ENCODE peak calls at places on chromosomes 6 and 20, in seven cellular contexts. Y is HepG2, W is SK-N-SH, N is GM12878, D is HCT116, O is K562, B is H1. I is an unnamed sample.

GRCh38 chr6:108633436-108633835 is 72.7 kb downstream of the FOXO3 start:
- DNase-seq in B (no peak), N (no peak), W (no peak), O (no peak), Y (no peak), D (no peak), I (no peak)

GRCh38 chr20:32232487-32232886 is 24.8 kb downstream of the POFUT1 start:
- DNase-seq in D (no peak), O (no peak), N (no peak), W (no peak), B (no peak), Y (no peak), I (no peak)

GRCh38 chr6:125780540-125781306 is 10.0 kb upstream of the NCOA7 start:
- DNase-seq in N (peak; percentile 81), D (peak; percentile 60), B (no peak), W (peak; percentile 60), Y (peak; percentile 54), O (peak; percentile 79), I (no peak)

GRCh38 chr6:137271245-137272183 is 52.3 kb upstream of the IFNGR1 start:
- DNase-seq in W (peak; percentile 30), O (peak; percentile 61), Y (peak; percentile 75), B (no peak), N (no peak), D (peak; percentile 65), I (peak; percentile 60)

GRCh38 chr6:69690986-69691385 is 105.8 kb downstream of the LMBRD1 start:
- DNase-seq in O (no peak), D (no peak), N (no peak), B (no peak), Y (no peak), W (no peak), I (no peak)

GRCh38 chr6:36226648-36227047 is 30.1 kb downstream of the BRPF3 start:
- DNase-seq in Y (no peak), N (no peak), W (no peak), O (peak; percentile 17), D (no peak), B (no peak), I (no peak)

GRCh38 chr6:92231220-92231701 is 1188.1 kb downstream of the EPHA7 start:
- DNase-seq in Y (no peak), W (no peak), D (no peak), N (no peak), O (no peak), B (no peak), I (no peak)

GRCh38 chr6:116393430-116393829 is 22.7 kb downstream of the DSE start:
- DNase-seq in N (no peak), Y (no peak), B (no peak), W (no peak), O (no peak), D (no peak), I (no peak)

GRCh38 chr6:132498638-132499037 is 14.3 kb downstream of the STX7 start:
- DNase-seq in W (no peak), O (no peak), N (peak; percentile 60), B (no peak), Y (no peak), D (no peak), I (no peak)

GRCh38 chr6:46876126-46876525 is 45.6 kb downstream of the ADGRF5 start:
- DNase-seq in B (peak; percentile 27), Y (no peak), N (no peak), W (no peak), O (no peak), D (peak; percentile 28), I (peak; percentile 22)

GRCh38 chr6:53424976-53425718 is 76.4 kb upstream of the ELOVL5 start:
- DNase-seq in N (no peak), D (no peak), O (no peak), W (no peak), Y (no peak), B (no peak), I (no peak)

GRCh38 chr6:14354919-14355572 is 237.5 kb downstream of the CD83 start:
- DNase-seq in O (peak; percentile 31), D (no peak), B (no peak), Y (no peak), W (no peak), N (no peak), I (no peak)

GRCh38 chr20:58700121-58700780 is 7.7 kb downstream of the NPEPL1 start:
- DNase-seq in W (no peak), N (no peak), D (no peak), O (no peak), B (no peak), Y (no peak), I (no peak)

GRCh38 chr20:57459278-57459677 is 65.7 kb downstream of the CTCFL start:
- DNase-seq in O (no peak), D (no peak), W (no peak), N (no peak), Y (no peak), B (no peak), I (no peak)

GRCh38 chr6:100353276-100354015 is 111.3 kb downstream of the SIM1 start:
- DNase-seq in Y (no peak), O (peak; percentile 12), W (no peak), D (no peak), B (no peak), N (no peak), I (no peak)

GRCh38 chr6:21511891-21512550 is 81.5 kb upstream of the SOX4 start:
- DNase-seq in N (no peak), D (no peak), B (no peak), Y (no peak), W (no peak), O (no peak), I (no peak)

GRCh38 chr6:18371010-18371409 is 16.1 kb upstream of the RNF144B start:
- DNase-seq in Y (no peak), D (no peak), N (no peak), B (no peak), O (no peak), W (no peak), I (no peak)

GRCh38 chr6:117976030-117976651 is 69.1 kb downstream of the SLC35F1 start:
- DNase-seq in D (peak; percentile 49), O (peak; percentile 59), B (no peak), Y (peak; percentile 61), N (no peak), W (peak; percentile 34), I (peak; percentile 79)

GRCh38 chr20:62212309-62212708 is 7.8 kb downstream of the HRH3 start:
- DNase-seq in N (no peak), O (no peak), D (no peak), W (peak; percentile 48), B (no peak), Y (no peak), I (no peak)

GRCh38 chr6:67887419-67887746 is 747.7 kb upstream of the ADGRB3 start:
- DNase-seq in O (no peak), W (no peak), B (no peak), Y (no peak), N (no peak), D (no peak), I (no peak)

GRCh38 chr6:162852192-162852591 is 124.4 kb downstream of the PACRG start:
- DNase-seq in N (no peak), Y (no peak), W (no peak), D (no peak), B (no peak), O (no peak), I (no peak)

GRCh38 chr6:162854734-162855191 is 127.0 kb downstream of the PACRG start:
- DNase-seq in O (no peak), W (no peak), N (no peak), Y (no peak), D (no peak), B (no peak), I (no peak)

GRCh38 chr6:162856885-162857284 is 129.1 kb downstream of the PACRG start:
- DNase-seq in D (peak; percentile 29), Y (peak; percentile 64), W (peak; percentile 79), N (no peak), B (peak; percentile 58), O (peak; percentile 28), I (peak; percentile 59)

GRCh38 chr6:162852810-162853577 is 125.2 kb downstream of the PACRG start:
- DNase-seq in O (no peak), N (no peak), W (no peak), D (no peak), Y (no peak), B (no peak), I (no peak)

GRCh38 chr6:162854228-162854627 is 126.5 kb downstream of the PACRG start:
- DNase-seq in W (no peak), N (no peak), O (no peak), D (no peak), B (no peak), Y (no peak), I (no peak)
- TF ChIP-seq JUND in W (no peak), N (no peak), O (no peak), D (no peak), B (no peak), Y (no peak), I (no peak)

DNA sequence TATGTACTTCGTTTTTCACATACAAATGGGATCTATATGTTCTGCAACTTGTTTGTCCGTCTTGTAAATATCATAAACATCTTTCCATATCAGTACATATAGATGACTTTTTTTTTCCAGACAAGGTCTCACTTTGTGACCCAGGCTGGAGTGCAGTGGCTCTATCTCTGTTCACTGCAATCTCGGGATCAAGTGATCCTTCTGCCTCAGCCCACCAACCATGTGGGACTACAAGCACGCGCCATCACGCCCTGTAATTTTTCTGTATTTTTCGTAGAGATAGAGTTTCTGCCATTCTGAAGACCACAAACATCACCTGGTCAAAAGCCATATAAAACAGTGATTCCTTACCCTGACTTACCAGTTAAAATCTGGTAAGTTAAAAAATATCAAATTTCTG is 37.7 kb upstream of the SYNCRIP start:
- DNase-seq in N (no peak), D (no peak), O (peak; percentile 69), W (no peak), Y (no peak), B (no peak), I (no peak)
- TF ChIP-seq JUND in N (no peak), D (no peak), O (no peak), W (no peak), Y (no peak), B (no peak), I (no peak)

GRCh38 chr6:81144346-81144745 is 608.1 kb downstream of the TENT5A start:
- DNase-seq in Y (no peak), N (no peak), W (no peak), D (no peak), O (no peak), B (no peak), I (no peak)
- TF ChIP-seq JUND in Y (no peak), N (no peak), W (no peak), D (no peak), O (no peak), B (no peak), I (no peak)

GRCh38 chr6:156877126-156877863 is 100.1 kb downstream of the ARID1B start:
- DNase-seq in O (no peak), N (no peak), W (no peak), Y (no peak), B (no peak), D (no peak), I (no peak)
- TF ChIP-seq JUND in O (no peak), N (no peak), W (no peak), Y (no peak), B (no peak), D (no peak), I (no peak)